ENCODE peak calls at places on chromosome 4, in five cellular contexts. One of them, this sample, is unnamed.

GRCh38 chr4:130563891-130564418 is 1468.0 kb downstream of the C4orf33 start:
- DNase-seq in transverse colon: no peak
- DNase-seq in mucosa of descending colon: no peak
- DNase-seq in K562: no peak
- DNase-seq in body of pancreas: no peak
- DNase-seq in this sample: no peak

GRCh38 chr4:113893546-113893945 is 85.9 kb downstream of the ARSJ start:
- DNase-seq in body of pancreas: no peak
- DNase-seq in transverse colon: no peak
- DNase-seq in K562: no peak
- DNase-seq in mucosa of descending colon: no peak
- DNase-seq in this sample: no peak

GRCh38 chr4:40699648-40700047 is 50.1 kb upstream of the NSUN7 start:
- DNase-seq in transverse colon: no peak
- DNase-seq in mucosa of descending colon: no peak
- DNase-seq in K562: no peak
- DNase-seq in body of pancreas: no peak
- DNase-seq in this sample: no peak

GRCh38 chr4:26525136-26525535 is 34.9 kb upstream of the CCKAR start:
- DNase-seq in K562: no peak
- DNase-seq in transverse colon: no peak
- DNase-seq in mucosa of descending colon: no peak
- DNase-seq in body of pancreas: no peak
- DNase-seq in this sample: no peak

GRCh38 chr4:84852081-84852480 is 114.4 kb downstream of the WDFY3 start:
- DNase-seq in mucosa of descending colon: no peak
- DNase-seq in body of pancreas: no peak
- DNase-seq in K562: no peak
- DNase-seq in transverse colon: no peak
- DNase-seq in this sample: no peak

GRCh38 chr4:37908488-37909343 is 17.8 kb downstream of the TBC1D1 start:
- DNase-seq in transverse colon: no peak
- DNase-seq in body of pancreas: no peak
- DNase-seq in K562: no peak
- DNase-seq in mucosa of descending colon: no peak
- DNase-seq in this sample: no peak

GRCh38 chr4:73707918-73708577 is 32.3 kb upstream of the CXCL8 start:
- DNase-seq in body of pancreas: peak; percentile 68
- DNase-seq in transverse colon: peak; percentile 39
- DNase-seq in mucosa of descending colon: no peak
- DNase-seq in K562: peak; percentile 40
- DNase-seq in this sample: no peak

GRCh38 chr4:26482508-26483462 is 7.5 kb downstream of the CCKAR start:
- DNase-seq in K562: no peak
- DNase-seq in mucosa of descending colon: no peak
- DNase-seq in body of pancreas: no peak
- DNase-seq in transverse colon: no peak
- DNase-seq in this sample: no peak

GRCh38 chr4:173005912-173006633 is 162.5 kb upstream of the GALNT7 start:
- DNase-seq in body of pancreas: no peak
- DNase-seq in mucosa of descending colon: no peak
- DNase-seq in transverse colon: no peak
- DNase-seq in K562: no peak
- DNase-seq in this sample: no peak

GRCh38 chr4:87118421-87118820 is 102.0 kb downstream of the KLHL8 start:
- DNase-seq in K562: no peak
- DNase-seq in mucosa of descending colon: no peak
- DNase-seq in body of pancreas: no peak
- DNase-seq in transverse colon: no peak
- DNase-seq in this sample: no peak
- H3K4me1 ChIP-seq in K562: peaks cover 4% of the 10 kb centered on the region
- H3K4me1 ChIP-seq in mucosa of descending colon: peaks cover 12% of the 10 kb centered on the region
- H3K4me1 ChIP-seq in body of pancreas: peaks cover 38% of the 10 kb centered on the region
- H3K4me1 ChIP-seq in transverse colon: peaks cover 11% of the 10 kb centered on the region
- H3K4me1 ChIP-seq in this sample: peaks cover 38% of the 10 kb centered on the region

GRCh38 chr4:55396305-55397023 is 707 bp downstream of the TMEM165 start:
- DNase-seq in K562: peak; percentile 54
- DNase-seq in transverse colon: peak; percentile 57
- DNase-seq in mucosa of descending colon: peak; percentile 71
- DNase-seq in body of pancreas: peak; percentile 47
- DNase-seq in this sample: peak; percentile 88
- H3K4me1 ChIP-seq in K562: peaks cover 19% of the 10 kb centered on the region
- H3K4me1 ChIP-seq in transverse colon: peaks cover 6% of the 10 kb centered on the region
- H3K4me1 ChIP-seq in mucosa of descending colon: peaks cover 26% of the 10 kb centered on the region
- H3K4me1 ChIP-seq in body of pancreas: peaks cover 34% of the 10 kb centered on the region
- H3K4me1 ChIP-seq in this sample: peaks cover 43% of the 10 kb centered on the region

GRCh38 chr4:7906171-7906581 is 33.5 kb downstream of the AFAP1 start:
- DNase-seq in body of pancreas: no peak
- DNase-seq in transverse colon: no peak
- DNase-seq in K562: no peak
- DNase-seq in mucosa of descending colon: no peak
- DNase-seq in this sample: no peak
- H3K4me1 ChIP-seq in body of pancreas: peaks cover 15% of the 10 kb centered on the region
- H3K4me1 ChIP-seq in transverse colon: peaks cover 18% of the 10 kb centered on the region
- H3K4me1 ChIP-seq in K562: no peaks in the 10 kb centered on the region
- H3K4me1 ChIP-seq in mucosa of descending colon: peaks cover 3% of the 10 kb centered on the region
- H3K4me1 ChIP-seq in this sample: peaks cover 21% of the 10 kb centered on the region

GRCh38 chr4:123403205-123403604 is 6.6 kb downstream of the SPRY1 start:
- DNase-seq in transverse colon: no peak
- DNase-seq in body of pancreas: no peak
- DNase-seq in K562: no peak
- DNase-seq in mucosa of descending colon: no peak
- DNase-seq in this sample: no peak
- H3K4me1 ChIP-seq in transverse colon: peaks cover 5% of the 10 kb centered on the region
- H3K4me1 ChIP-seq in body of pancreas: peaks cover 8% of the 10 kb centered on the region
- H3K4me1 ChIP-seq in K562: peaks cover 8% of the 10 kb centered on the region
- H3K4me1 ChIP-seq in mucosa of descending colon: no peaks in the 10 kb centered on the region
- H3K4me1 ChIP-seq in this sample: peaks cover 3% of the 10 kb centered on the region

GRCh38 chr4:5685296-5685695 is 23.1 kb downstream of the EVC2 start:
- DNase-seq in mucosa of descending colon: no peak
- DNase-seq in body of pancreas: no peak
- DNase-seq in K562: no peak
- DNase-seq in transverse colon: no peak
- DNase-seq in this sample: no peak
- H3K4me1 ChIP-seq in mucosa of descending colon: no peaks in the 10 kb centered on the region
- H3K4me1 ChIP-seq in body of pancreas: no peaks in the 10 kb centered on the region
- H3K4me1 ChIP-seq in K562: peaks cover 4% of the 10 kb centered on the region
- H3K4me1 ChIP-seq in transverse colon: no peaks in the 10 kb centered on the region
- H3K4me1 ChIP-seq in this sample: no peaks in the 10 kb centered on the region

GRCh38 chr4:100288811-100289529 is 98.7 kb upstream of the DDIT4L start:
- DNase-seq in mucosa of descending colon: no peak
- DNase-seq in K562: no peak
- DNase-seq in transverse colon: no peak
- DNase-seq in body of pancreas: no peak
- DNase-seq in this sample: no peak

GRCh38 chr4:100286601-100287000 is 96.3 kb upstream of the DDIT4L start:
- DNase-seq in K562: no peak
- DNase-seq in transverse colon: no peak
- DNase-seq in mucosa of descending colon: no peak
- DNase-seq in body of pancreas: no peak
- DNase-seq in this sample: no peak

GRCh38 chr4:100288167-100288566 is 97.9 kb upstream of the DDIT4L start:
- DNase-seq in mucosa of descending colon: no peak
- DNase-seq in K562: no peak
- DNase-seq in body of pancreas: no peak
- DNase-seq in transverse colon: no peak
- DNase-seq in this sample: no peak

GRCh38 chr4:100289530-100289888 is 99.2 kb upstream of the DDIT4L start:
- DNase-seq in K562: no peak
- DNase-seq in body of pancreas: no peak
- DNase-seq in transverse colon: no peak
- DNase-seq in mucosa of descending colon: no peak
- DNase-seq in this sample: no peak

GRCh38 chr4:100287569-100287968 is 97.3 kb upstream of the DDIT4L start:
- DNase-seq in body of pancreas: no peak
- DNase-seq in transverse colon: no peak
- DNase-seq in K562: no peak
- DNase-seq in mucosa of descending colon: no peak
- DNase-seq in this sample: no peak
- H3K4me1 ChIP-seq in body of pancreas: no peaks in the 10 kb centered on the region
- H3K4me1 ChIP-seq in transverse colon: no peaks in the 10 kb centered on the region
- H3K4me1 ChIP-seq in K562: no peaks in the 10 kb centered on the region
- H3K4me1 ChIP-seq in mucosa of descending colon: no peaks in the 10 kb centered on the region
- H3K4me1 ChIP-seq in this sample: no peaks in the 10 kb centered on the region

DNA sequence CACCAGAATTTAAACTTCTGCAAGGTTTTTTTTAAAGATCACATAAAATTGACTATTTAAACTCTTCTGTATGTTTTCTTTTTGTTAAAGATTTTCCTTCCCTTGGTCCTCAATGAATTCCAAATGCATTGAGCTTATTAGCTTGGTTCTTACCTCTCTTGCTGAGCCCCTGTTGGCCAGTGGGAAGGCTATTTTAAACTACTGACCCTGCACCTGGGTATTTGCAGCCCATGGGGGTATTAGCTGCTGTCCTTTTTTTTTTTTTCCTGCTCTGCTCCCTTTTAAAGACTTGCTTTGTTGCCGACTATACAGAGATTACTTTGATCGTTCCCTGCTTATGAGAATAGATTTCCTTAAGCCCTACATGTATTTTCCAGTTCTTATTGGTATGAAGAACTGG is 208.0 kb downstream of the ADGRL3 start:
- DNase-seq in K562: no peak
- DNase-seq in mucosa of descending colon: no peak
- DNase-seq in body of pancreas: no peak
- DNase-seq in transverse colon: no peak
- DNase-seq in this sample: no peak
- H3K4me1 ChIP-seq in K562: no peaks in the 10 kb centered on the region
- H3K4me1 ChIP-seq in mucosa of descending colon: no peaks in the 10 kb centered on the region
- H3K4me1 ChIP-seq in body of pancreas: no peaks in the 10 kb centered on the region
- H3K4me1 ChIP-seq in transverse colon: no peaks in the 10 kb centered on the region
- H3K4me1 ChIP-seq in this sample: no peaks in the 10 kb centered on the region

GRCh38 chr4:163672751-163673150 is 178.3 kb downstream of the TMA16 start:
- DNase-seq in body of pancreas: no peak
- DNase-seq in transverse colon: no peak
- DNase-seq in K562: no peak
- DNase-seq in mucosa of descending colon: no peak
- DNase-seq in this sample: no peak
- H3K4me1 ChIP-seq in body of pancreas: no peaks in the 10 kb centered on the region
- H3K4me1 ChIP-seq in transverse colon: no peaks in the 10 kb centered on the region
- H3K4me1 ChIP-seq in K562: no peaks in the 10 kb centered on the region
- H3K4me1 ChIP-seq in mucosa of descending colon: no peaks in the 10 kb centered on the region
- H3K4me1 ChIP-seq in this sample: no peaks in the 10 kb centered on the region

DNA sequence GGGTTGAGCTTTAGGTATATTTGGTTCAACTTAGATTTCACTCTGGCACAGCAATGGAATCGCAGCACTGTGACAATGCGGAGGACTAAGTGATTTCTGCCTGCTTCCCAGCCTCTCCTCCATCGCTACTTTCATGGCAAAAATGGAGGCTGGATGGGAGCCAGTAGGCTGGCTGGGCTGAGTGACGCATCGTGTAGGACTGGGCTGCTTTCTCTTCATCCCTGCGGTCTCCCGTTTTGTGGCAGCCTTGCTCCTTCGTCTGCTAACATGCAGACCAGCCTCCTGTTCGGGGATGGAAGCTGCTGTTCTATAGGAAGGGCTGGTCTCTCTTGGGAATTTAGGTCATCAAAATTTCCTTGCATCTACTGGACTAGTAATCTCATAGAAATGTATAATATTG is 15.9 kb upstream of the RGS12 start:
- DNase-seq in transverse colon: no peak
- DNase-seq in K562: no peak
- DNase-seq in body of pancreas: no peak
- DNase-seq in mucosa of descending colon: no peak
- DNase-seq in this sample: no peak
- H3K4me1 ChIP-seq in transverse colon: no peaks in the 10 kb centered on the region
- H3K4me1 ChIP-seq in K562: no peaks in the 10 kb centered on the region
- H3K4me1 ChIP-seq in body of pancreas: no peaks in the 10 kb centered on the region
- H3K4me1 ChIP-seq in mucosa of descending colon: no peaks in the 10 kb centered on the region
- H3K4me1 ChIP-seq in this sample: no peaks in the 10 kb centered on the region

DNA sequence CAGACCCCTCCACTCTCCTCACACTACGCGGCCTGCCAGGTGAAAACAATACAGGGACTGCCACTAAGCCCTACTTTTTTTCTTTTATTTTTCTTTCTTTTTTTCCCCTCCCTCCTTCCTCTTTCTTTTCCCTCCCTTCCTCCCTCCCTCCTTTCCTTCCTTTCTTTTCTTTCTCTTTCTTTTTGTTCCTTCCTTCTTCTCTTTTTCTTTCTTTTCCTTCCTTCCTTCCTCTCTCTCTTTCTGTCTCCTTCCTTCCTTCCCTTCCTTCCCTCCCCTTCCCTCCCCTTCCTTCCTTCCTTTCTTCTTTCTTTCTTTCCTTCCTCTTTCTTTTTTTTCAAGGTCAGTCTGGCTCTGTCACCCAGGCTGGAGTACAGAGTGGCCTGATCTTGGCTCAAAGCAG is 41.9 kb downstream of the RWDD4 start:
- DNase-seq in K562: no peak
- DNase-seq in transverse colon: no peak
- DNase-seq in mucosa of descending colon: no peak
- DNase-seq in body of pancreas: no peak
- DNase-seq in this sample: no peak
- H3K4me1 ChIP-seq in K562: peaks cover 8% of the 10 kb centered on the region
- H3K4me1 ChIP-seq in transverse colon: no peaks in the 10 kb centered on the region
- H3K4me1 ChIP-seq in mucosa of descending colon: no peaks in the 10 kb centered on the region
- H3K4me1 ChIP-seq in body of pancreas: peaks cover 53% of the 10 kb centered on the region
- H3K4me1 ChIP-seq in this sample: peaks cover 5% of the 10 kb centered on the region

This sample was measured in left lung.